ENCODE peak calls at places on chromosomes 12 and 14, in ten cellular contexts. W, Y, E, G, V, T, R, Z, D and P are unnamed samples.
A peak's percentile ranks its signal among the peaks of the same experiment; 100 is the strongest.

GRCh38 chr14:76497550-76498484 is 121.9 kb downstream of the ESRRB start:
- DNase-seq in W (no peak), Y (peak; percentile 6), E (no peak), G (no peak), V (no peak), T (no peak), R (no peak), Z (no peak), D (no peak), P (no peak)

GRCh38 chr12:69972136-69972535 is 147.1 kb downstream of the MYRFL start:
- DNase-seq in W (no peak), Y (peak; percentile 80), E (no peak), G (no peak), V (no peak), T (no peak), R (no peak), Z (no peak), D (peak; percentile 30), P (no peak)

GRCh38 chr12:123293178-123293760 is 21.6 kb upstream of the CDK2AP1 start:
- DNase-seq in W (no peak), Y (no peak), E (no peak), G (no peak), V (no peak), T (no peak), R (no peak), Z (no peak), D (no peak), P (no peak)

GRCh38 chr12:48787791-48788521 is 933 bp downstream of the ADCY6 start:
- DNase-seq in W (no peak), Y (no peak), E (peak; percentile 44), G (no peak), V (no peak), T (peak; percentile 16), R (no peak), Z (no peak), D (no peak), P (no peak)

GRCh38 chr12:122851820-122852219 is 16.6 kb downstream of the HIP1R start:
- DNase-seq in W (peak; percentile 95), Y (peak; percentile 94), E (peak; percentile 97), G (no peak), V (no peak), T (no peak), R (no peak), Z (no peak), D (peak; percentile 88), P (no peak)

GRCh38 chr12:33245459-33245858 is 194.2 kb downstream of the SYT10 start:
- DNase-seq in W (no peak), Y (no peak), E (no peak), G (no peak), V (no peak), T (no peak), R (no peak), Z (no peak), D (no peak), P (no peak)

GRCh38 chr12:58321414-58321813 is 380.0 kb downstream of the ATP23 start:
- DNase-seq in W (no peak), Y (no peak), E (no peak), G (no peak), V (no peak), T (no peak), R (peak; percentile 44), Z (no peak), D (no peak), P (no peak)

GRCh38 chr12:6230321-6231110 is 30.3 kb downstream of the CD9 start:
- DNase-seq in W (no peak), Y (peak; percentile 47), E (peak; percentile 64), G (peak; percentile 96), V (peak; percentile 93), T (no peak), R (peak; percentile 82), Z (peak; percentile 19), D (peak; percentile 89), P (peak; percentile 99)

GRCh38 chr12:58095002-58095401 is 153.6 kb downstream of the ATP23 start:
- DNase-seq in W (no peak), Y (no peak), E (no peak), G (no peak), V (no peak), T (no peak), R (no peak), Z (no peak), D (no peak), P (no peak)

GRCh38 chr12:104951759-104952509 is 6.2 kb downstream of the SLC41A2 start:
- DNase-seq in W (peak; percentile 50), Y (peak; percentile 80), E (peak; percentile 39), G (no peak), V (no peak), T (peak; percentile 38), R (no peak), Z (no peak), D (no peak), P (no peak)

GRCh38 chr12:124742111-124742510 is 121.6 kb downstream of the SCARB1 start:
- DNase-seq in W (no peak), Y (no peak), E (no peak), G (no peak), V (no peak), T (peak; percentile 45), R (no peak), Z (no peak), D (no peak), P (no peak)

GRCh38 chr14:34593740-34594375 is 36.1 kb downstream of the SNX6 start:
- DNase-seq in W (peak; percentile 50), Y (no peak), E (peak; percentile 81), G (no peak), V (no peak), T (no peak), R (no peak), Z (no peak), D (no peak), P (no peak)

GRCh38 chr12:6697584-6698351 is 2.8 kb downstream of the PIANP start:
- DNase-seq in W (peak; percentile 88), Y (peak; percentile 60), E (peak; percentile 81), G (no peak), V (peak; percentile 17), T (peak; percentile 78), R (peak; percentile 48), Z (no peak), D (peak; percentile 48), P (peak; percentile 76)

GRCh38 chr12:109807954-109808353 is 25.2 kb downstream of the TRPV4 start:
- DNase-seq in W (no peak), Y (no peak), E (no peak), G (no peak), V (no peak), T (no peak), R (no peak), Z (no peak), D (no peak), P (no peak)